ENCODE peak calls at places on chromosomes 7 and 10, in four cellular contexts. F, M, N and C are unnamed samples.
A peak's percentile ranks its signal among the peaks of the same experiment; 100 is the strongest.

GRCh38 chr7:94043299-94043698 is 39.1 kb upstream of the BET1 start:
- DNase-seq in M (no peak), N (no peak), F (no peak), C (no peak)

GRCh38 chr10:77165445-77166316 is 471.9 kb downstream of the KCNMA1 start:
- DNase-seq in F (no peak), N (peak; percentile 38), M (peak; percentile 59), C (peak; percentile 27)

GRCh38 chr7:28389504-28390385 is 22.6 kb upstream of the CREB5 start:
- DNase-seq in M (peak; percentile 66), F (no peak), N (peak; percentile 75), C (peak; percentile 12)

GRCh38 chr7:39741942-39742623 is 118.7 kb downstream of the RALA start:
- DNase-seq in M (no peak), F (no peak), N (no peak), C (peak; percentile 26)

GRCh38 chr7:43193061-43193460 is 80.6 kb downstream of the HECW1 start:
- DNase-seq in N (no peak), F (no peak), M (no peak), C (no peak)

GRCh38 chr10:66819691-66820090 is 106.1 kb upstream of the LRRTM3 start:
- DNase-seq in M (no peak), N (no peak), F (no peak), C (no peak)

GRCh38 chr7:151754142-151754590 is 122.7 kb downstream of the PRKAG2 start:
- DNase-seq in N (peak; percentile 66), F (peak; percentile 13), M (peak; percentile 97), C (no peak)

GRCh38 chr7:50807026-50807730 is 24.5 kb upstream of the GRB10 start:
- DNase-seq in F (no peak), N (no peak), M (no peak), C (no peak)

GRCh38 chr10:19815478-19816419 is 483 bp upstream of the PLXDC2 start:
- DNase-seq in M (peak; percentile 12), F (no peak), N (no peak), C (no peak)

GRCh38 chr7:43138710-43139601 is 26.5 kb downstream of the HECW1 start:
- DNase-seq in N (no peak), M (peak; percentile 73), F (no peak), C (no peak)

GRCh38 chr7:115054478-115055122 is 132.7 kb downstream of the MDFIC start:
- DNase-seq in N (no peak), M (no peak), F (no peak), C (no peak)

GRCh38 chr10:16967866-16968721 is 150.9 kb upstream of the RSU1 start:
- DNase-seq in F (no peak), M (peak; percentile 88), N (no peak), C (no peak)

GRCh38 chr7:91957236-91957635 is 16.6 kb downstream of the AKAP9 start:
- DNase-seq in F (no peak), M (no peak), N (no peak), C (no peak)

GRCh38 chr10:33241351-33241750 is 93.1 kb downstream of the NRP1 start:
- DNase-seq in F (no peak), M (peak; percentile 49), N (no peak), C (no peak)

GRCh38 chr10:44051584-44052385 is 333.1 kb downstream of the CXCL12 start:
- DNase-seq in M (peak; percentile 16), N (no peak), F (no peak), C (no peak)

GRCh38 chr7:132117636-132118035 is 458.6 kb downstream of the PLXNA4 start:
- DNase-seq in M (no peak), F (no peak), N (no peak), C (no peak)

GRCh38 chr7:65269150-65269856 is 104.4 kb upstream of the ZNF92 start:
- DNase-seq in M (no peak), F (no peak), N (peak; percentile 94), C (no peak)

GRCh38 chr7:284762-285722 is 4.9 kb upstream of the FOXL3 start:
- DNase-seq in F (no peak), M (no peak), N (no peak), C (no peak)

GRCh38 chr7:53245721-53246120 is 210.3 kb downstream of the POM121L12 start:
- DNase-seq in N (no peak), M (no peak), F (no peak), C (no peak)

GRCh38 chr10:7866191-7866590 is 47.9 kb downstream of the TAF3 start:
- DNase-seq in M (no peak), N (no peak), F (no peak), C (no peak)

GRCh38 chr7:156560075-156560474 is 80.5 kb upstream of the RNF32 start:
- DNase-seq in F (no peak), N (no peak), M (no peak), C (no peak)

GRCh38 chr7:138797715-138798320 is at the start of the genes ATP6V0A4 and TMEM213:
- DNase-seq in M (no peak), N (no peak), F (no peak), C (no peak)

GRCh38 chr7:42739591-42739990 is 172.3 kb downstream of the C7orf25 start:
- DNase-seq in F (no peak), N (no peak), M (no peak), C (no peak)

GRCh38 chr7:1512781-1513656 is 8.8 kb upstream of the INTS1 start:
- DNase-seq in F (no peak), M (peak; percentile 86), N (peak; percentile 90), C (peak; percentile 67)

GRCh38 chr7:131011976-131012375 is 278.0 kb upstream of the KLF14 start:
- DNase-seq in M (peak; percentile 34), N (no peak), F (no peak), C (no peak)

GRCh38 chr7:133230591-133231194 is 22.2 kb upstream of the EXOC4 start:
- DNase-seq in F (no peak), M (peak; percentile 38), N (peak; percentile 56), C (peak; percentile 45)

GRCh38 chr7:48411619-48412018 is 240.4 kb downstream of the ABCA13 start:
- DNase-seq in M (no peak), F (no peak), N (no peak), C (no peak)

GRCh38 chr7:70612811-70613210 is 519.1 kb upstream of the GALNT17 start:
- DNase-seq in M (no peak), N (no peak), F (no peak), C (no peak)

GRCh38 chr10:71697938-71698709 is 21.5 kb downstream of the C10orf105 start:
- DNase-seq in F (no peak), N (no peak), M (no peak), C (no peak)

GRCh38 chr10:71832967-71833366 is 18.1 kb downstream of the PSAP start:
- DNase-seq in M (no peak), F (no peak), N (peak; percentile 42), C (no peak)

GRCh38 chr10:77844713-77845454 is 81.7 kb downstream of the DLG5 start:
- DNase-seq in F (no peak), N (no peak), M (peak; percentile 81), C (no peak)

GRCh38 chr10:57699944-57700343 is 567.8 kb downstream of the IPMK start:
- DNase-seq in N (no peak), M (peak; percentile 18), F (no peak), C (no peak)

GRCh38 chr7:37824987-37825509 is 23.3 kb upstream of the NME8 start:
- DNase-seq in F (no peak), M (no peak), N (no peak), C (no peak)

GRCh38 chr7:132738254-132738653 is 162.0 kb upstream of the PLXNA4 start:
- DNase-seq in N (no peak), F (no peak), M (peak; percentile 63), C (no peak)

GRCh38 chr7:78558571-78558970 is 760.0 kb downstream of the PHTF2 start:
- DNase-seq in M (no peak), F (no peak), N (no peak), C (no peak)
- H3K4me1 ChIP-seq in M (no peaks in the 10 kb centered on the region), F (no peaks in the 10 kb centered on the region), N (no peaks in the 10 kb centered on the region), C (no peaks in the 10 kb centered on the region)

GRCh38 chr7:158057446-158057845 is 530.2 kb downstream of the PTPRN2 start:
- DNase-seq in F (no peak), N (no peak), M (no peak), C (no peak)
- H3K9me3 ChIP-seq in F (no peaks in the 10 kb centered on the region), N (no peaks in the 10 kb centered on the region), M (peaks cover 13% of the 10 kb centered on the region), C (no peaks in the 10 kb centered on the region)

DNA sequence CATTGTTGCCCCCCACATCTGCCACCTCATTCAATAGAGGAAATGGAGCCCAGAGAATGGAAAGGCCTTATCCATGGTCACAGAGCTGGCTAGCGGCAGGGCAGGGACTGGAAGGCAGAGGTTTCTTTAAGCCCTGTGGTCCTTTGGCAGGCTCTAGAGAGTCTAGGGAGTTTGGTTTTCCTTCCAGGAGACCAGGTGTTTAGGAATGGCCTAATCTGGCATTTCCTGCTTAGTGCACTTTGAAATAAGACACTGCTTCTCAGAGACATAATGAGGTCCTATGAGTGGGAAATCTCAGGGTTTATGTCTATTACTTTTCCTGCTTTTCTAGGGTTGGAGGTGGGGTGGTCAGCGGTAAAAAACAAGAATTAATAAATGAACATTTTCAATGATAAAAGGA is 6.1 kb downstream of the MARVELD1 start:
- DNase-seq in M (no peak), N (no peak), F (no peak), C (no peak)
- H3K4me3 ChIP-seq in M (no peak overlapping the region), N (no peak overlapping the region), F (no peak overlapping the region), C (no peak overlapping the region)

GRCh38 chr10:114642729-114643128 is 15.3 kb downstream of the ABLIM1 start:
- DNase-seq in N (no peak), F (no peak), M (no peak), C (no peak)
- H3K4me1 ChIP-seq in N (no peaks in the 10 kb centered on the region), F (no peaks in the 10 kb centered on the region), M (peaks cover 52% of the 10 kb centered on the region), C (no peaks in the 10 kb centered on the region)

DNA sequence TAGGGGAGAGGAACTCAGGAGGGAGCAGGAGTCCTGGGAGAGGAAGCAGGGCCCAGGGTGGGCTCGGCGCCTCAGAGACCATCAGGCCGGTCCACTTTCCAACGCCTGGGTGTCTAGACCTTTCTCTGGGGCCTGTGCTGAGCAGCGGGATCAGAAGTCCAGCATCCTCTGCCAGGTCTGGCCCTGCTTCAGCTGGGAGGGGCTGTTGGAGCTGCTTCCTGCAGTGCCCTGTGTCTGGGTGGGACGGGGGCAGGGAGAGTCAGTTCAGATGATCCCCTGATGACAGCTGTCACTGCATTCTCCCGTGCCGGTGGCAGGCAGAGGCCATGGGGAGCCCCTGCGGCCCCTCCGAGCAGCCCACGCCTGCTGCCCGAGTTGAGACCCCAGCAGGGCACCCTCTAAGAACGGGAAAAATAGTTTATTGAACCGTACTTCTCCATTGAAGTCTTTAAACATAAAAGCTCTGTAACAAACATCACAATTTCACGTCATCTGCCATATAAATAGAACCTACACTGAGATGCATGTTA is 23.3 kb downstream of the AP5Z1 start:
- DNase-seq in M (no peak), F (no peak), N (no peak), C (no peak)
- H3K9me3 ChIP-seq in M (no peaks in the 10 kb centered on the region), F (no peaks in the 10 kb centered on the region), N (no peaks in the 10 kb centered on the region), C (no peaks in the 10 kb centered on the region)

GRCh38 chr7:101121996-101122932 is 4.6 kb upstream of the SERPINE1 start:
- DNase-seq in F (no peak), M (peak; percentile 97), N (no peak), C (no peak)
- H3K4me3 ChIP-seq in F (peak overlapping the region; percentile 10), M (peak overlapping the region; percentile 18), N (no peak overlapping the region), C (no peak overlapping the region)

GRCh38 chr10:121994429-121994881 is 5.5 kb downstream of the TACC2 start:
- DNase-seq in F (no peak), N (no peak), M (no peak), C (no peak)

GRCh38 chr10:121990015-121990677 is 1.2 kb downstream of the TACC2 start:
- DNase-seq in M (no peak), N (no peak), F (no peak), C (no peak)

GRCh38 chr10:121983828-121984227 is 5.1 kb upstream of the TACC2 start:
- DNase-seq in M (no peak), N (no peak), F (no peak), C (no peak)

GRCh38 chr10:121984463-121984862 is 4.5 kb upstream of the TACC2 start:
- DNase-seq in N (no peak), M (no peak), F (no peak), C (no peak)

GRCh38 chr10:121988361-121989324 is at the start of gene TACC2:
- DNase-seq in M (no peak), N (no peak), F (no peak), C (no peak)
- H3K4me1 ChIP-seq in M (no peaks in the 10 kb centered on the region), N (no peaks in the 10 kb centered on the region), F (peaks cover 15% of the 10 kb centered on the region), C (no peaks in the 10 kb centered on the region)